ENCODE peak calls at places on chromosomes 7 and 10, in seven cellular contexts. One of them, this sample, is unnamed.

GRCh38 chr10:124356706-124357582 is 61.8 kb downstream of the OAT start:
- DNase-seq in EL: no peak
- DNase-seq in AG10803: no peak
- DNase-seq in GM20000: no peak
- DNase-seq in left ventricle myocardium inferior: no peak
- DNase-seq in head of caudate nucleus: no peak
- DNase-seq in activated naive CD8-positive, alpha-beta T cell treated with anti-CD3 and anti-CD28 coated beads, Interleukin-2, amount 10 ng/mL, durations not matched to agents 7 days and 5 days: no peak
- DNase-seq in this sample: no peak

GRCh38 chr10:130560573-130560972 is 424.4 kb downstream of the GLRX3 start:
- DNase-seq in EL: no peak
- DNase-seq in AG10803: no peak
- DNase-seq in GM20000: no peak
- DNase-seq in left ventricle myocardium inferior: no peak
- DNase-seq in head of caudate nucleus: no peak
- DNase-seq in activated naive CD8-positive, alpha-beta T cell treated with anti-CD3 and anti-CD28 coated beads, Interleukin-2, amount 10 ng/mL, durations not matched to agents 7 days and 5 days: no peak
- DNase-seq in this sample: no peak

GRCh38 chr10:91054325-91054724 is 133.4 kb upstream of the ANKRD1 start:
- DNase-seq in EL: peak
- DNase-seq in AG10803: peak
- DNase-seq in GM20000: no peak
- DNase-seq in left ventricle myocardium inferior: no peak
- DNase-seq in head of caudate nucleus: no peak
- DNase-seq in activated naive CD8-positive, alpha-beta T cell treated with anti-CD3 and anti-CD28 coated beads, Interleukin-2, amount 10 ng/mL, durations not matched to agents 7 days and 5 days: no peak
- DNase-seq in this sample: no peak

GRCh38 chr7:158109364-158110033 is 478.1 kb downstream of the PTPRN2 start:
- DNase-seq in EL: peak
- DNase-seq in AG10803: no peak
- DNase-seq in GM20000: no peak
- DNase-seq in left ventricle myocardium inferior: no peak
- DNase-seq in head of caudate nucleus: no peak
- DNase-seq in activated naive CD8-positive, alpha-beta T cell treated with anti-CD3 and anti-CD28 coated beads, Interleukin-2, amount 10 ng/mL, durations not matched to agents 7 days and 5 days: no peak
- DNase-seq in this sample: no peak

GRCh38 chr7:88224596-88225275 is 4.9 kb upstream of the SRI start:
- DNase-seq in EL: peak
- DNase-seq in AG10803: peak
- DNase-seq in GM20000: no peak
- DNase-seq in left ventricle myocardium inferior: no peak
- DNase-seq in head of caudate nucleus: no peak
- DNase-seq in activated naive CD8-positive, alpha-beta T cell treated with anti-CD3 and anti-CD28 coated beads, Interleukin-2, amount 10 ng/mL, durations not matched to agents 7 days and 5 days: no peak
- DNase-seq in this sample: no peak

GRCh38 chr10:8289186-8289924 is 234.9 kb downstream of the GATA3 start:
- DNase-seq in EL: no peak
- DNase-seq in AG10803: no peak
- DNase-seq in GM20000: no peak
- DNase-seq in left ventricle myocardium inferior: no peak
- DNase-seq in head of caudate nucleus: no peak
- DNase-seq in activated naive CD8-positive, alpha-beta T cell treated with anti-CD3 and anti-CD28 coated beads, Interleukin-2, amount 10 ng/mL, durations not matched to agents 7 days and 5 days: no peak
- DNase-seq in this sample: no peak

GRCh38 chr10:3867454-3868273 is 82.7 kb upstream of the KLF6 start:
- DNase-seq in EL: no peak
- DNase-seq in AG10803: no peak
- DNase-seq in GM20000: no peak
- DNase-seq in left ventricle myocardium inferior: no peak
- DNase-seq in head of caudate nucleus: no peak
- DNase-seq in activated naive CD8-positive, alpha-beta T cell treated with anti-CD3 and anti-CD28 coated beads, Interleukin-2, amount 10 ng/mL, durations not matched to agents 7 days and 5 days: no peak
- DNase-seq in this sample: no peak

GRCh38 chr10:87915989-87916388 is 52.6 kb downstream of the PTEN start:
- DNase-seq in EL: peak
- DNase-seq in AG10803: no peak
- DNase-seq in GM20000: no peak
- DNase-seq in left ventricle myocardium inferior: no peak
- DNase-seq in head of caudate nucleus: no peak
- DNase-seq in activated naive CD8-positive, alpha-beta T cell treated with anti-CD3 and anti-CD28 coated beads, Interleukin-2, amount 10 ng/mL, durations not matched to agents 7 days and 5 days: no peak
- DNase-seq in this sample: no peak

GRCh38 chr10:93458821-93459257 is 23.3 kb downstream of the MYOF start:
- DNase-seq in EL: peak
- DNase-seq in AG10803: peak
- DNase-seq in GM20000: no peak
- DNase-seq in left ventricle myocardium inferior: peak
- DNase-seq in head of caudate nucleus: no peak
- DNase-seq in activated naive CD8-positive, alpha-beta T cell treated with anti-CD3 and anti-CD28 coated beads, Interleukin-2, amount 10 ng/mL, durations not matched to agents 7 days and 5 days: no peak
- DNase-seq in this sample: no peak

GRCh38 chr7:28784166-28784870 is 173.8 kb downstream of the TRIL start:
- DNase-seq in EL: no peak
- DNase-seq in AG10803: peak
- DNase-seq in GM20000: no peak
- DNase-seq in left ventricle myocardium inferior: no peak
- DNase-seq in head of caudate nucleus: no peak
- DNase-seq in activated naive CD8-positive, alpha-beta T cell treated with anti-CD3 and anti-CD28 coated beads, Interleukin-2, amount 10 ng/mL, durations not matched to agents 7 days and 5 days: no peak
- DNase-seq in this sample: no peak

GRCh38 chr7:139099181-139099947 is 10.2 kb downstream of the ZC3HAV1 start:
- DNase-seq in EL: no peak
- DNase-seq in AG10803: peak
- DNase-seq in GM20000: no peak
- DNase-seq in left ventricle myocardium inferior: no peak
- DNase-seq in head of caudate nucleus: no peak
- DNase-seq in activated naive CD8-positive, alpha-beta T cell treated with anti-CD3 and anti-CD28 coated beads, Interleukin-2, amount 10 ng/mL, durations not matched to agents 7 days and 5 days: no peak
- DNase-seq in this sample: no peak

GRCh38 chr7:102125127-102125561 is 161.5 kb upstream of the SH2B2 start:
- DNase-seq in EL: peak
- DNase-seq in AG10803: peak
- DNase-seq in GM20000: peak
- DNase-seq in left ventricle myocardium inferior: peak
- DNase-seq in head of caudate nucleus: no peak
- DNase-seq in activated naive CD8-positive, alpha-beta T cell treated with anti-CD3 and anti-CD28 coated beads, Interleukin-2, amount 10 ng/mL, durations not matched to agents 7 days and 5 days: no peak
- DNase-seq in this sample: no peak

GRCh38 chr10:125840955-125841354 is 17.6 kb downstream of the BCCIP start:
- DNase-seq in EL: peak
- DNase-seq in AG10803: no peak
- DNase-seq in GM20000: no peak
- DNase-seq in left ventricle myocardium inferior: no peak
- DNase-seq in head of caudate nucleus: no peak
- DNase-seq in activated naive CD8-positive, alpha-beta T cell treated with anti-CD3 and anti-CD28 coated beads, Interleukin-2, amount 10 ng/mL, durations not matched to agents 7 days and 5 days: no peak
- DNase-seq in this sample: no peak

GRCh38 chr10:43128958-43129706 is 9.1 kb upstream of the CSGALNACT2 start:
- DNase-seq in EL: peak
- DNase-seq in AG10803: peak
- DNase-seq in GM20000: peak
- DNase-seq in left ventricle myocardium inferior: no peak
- DNase-seq in head of caudate nucleus: no peak
- DNase-seq in activated naive CD8-positive, alpha-beta T cell treated with anti-CD3 and anti-CD28 coated beads, Interleukin-2, amount 10 ng/mL, durations not matched to agents 7 days and 5 days: no peak
- DNase-seq in this sample: no peak

GRCh38 chr10:31320179-31320597 is 1.2 kb downstream of the ZEB1 start:
- DNase-seq in EL: peak
- DNase-seq in AG10803: no peak
- DNase-seq in GM20000: peak
- DNase-seq in left ventricle myocardium inferior: peak
- DNase-seq in head of caudate nucleus: peak
- DNase-seq in activated naive CD8-positive, alpha-beta T cell treated with anti-CD3 and anti-CD28 coated beads, Interleukin-2, amount 10 ng/mL, durations not matched to agents 7 days and 5 days: peak
- DNase-seq in this sample: peak

GRCh38 chr7:23246540-23246939 is at the start of gene GPNMB:
- DNase-seq in EL: peak
- DNase-seq in AG10803: peak
- DNase-seq in GM20000: no peak
- DNase-seq in left ventricle myocardium inferior: no peak
- DNase-seq in head of caudate nucleus: no peak
- DNase-seq in activated naive CD8-positive, alpha-beta T cell treated with anti-CD3 and anti-CD28 coated beads, Interleukin-2, amount 10 ng/mL, durations not matched to agents 7 days and 5 days: no peak
- DNase-seq in this sample: no peak

GRCh38 chr7:92750440-92750839 is 85.9 kb downstream of the CDK6 start:
- DNase-seq in EL: no peak
- DNase-seq in AG10803: no peak
- DNase-seq in GM20000: no peak
- DNase-seq in left ventricle myocardium inferior: no peak
- DNase-seq in head of caudate nucleus: no peak
- DNase-seq in activated naive CD8-positive, alpha-beta T cell treated with anti-CD3 and anti-CD28 coated beads, Interleukin-2, amount 10 ng/mL, durations not matched to agents 7 days and 5 days: no peak
- DNase-seq in this sample: no peak

GRCh38 chr7:26658080-26658697 is 206.2 kb downstream of the SKAP2 start:
- DNase-seq in EL: no peak
- DNase-seq in AG10803: no peak
- DNase-seq in GM20000: no peak
- DNase-seq in left ventricle myocardium inferior: no peak
- DNase-seq in head of caudate nucleus: no peak
- DNase-seq in activated naive CD8-positive, alpha-beta T cell treated with anti-CD3 and anti-CD28 coated beads, Interleukin-2, amount 10 ng/mL, durations not matched to agents 7 days and 5 days: no peak
- DNase-seq in this sample: no peak

GRCh38 chr7:72622532-72622931 is 205.5 kb downstream of the TYW1B start:
- DNase-seq in EL: no peak
- DNase-seq in AG10803: no peak
- DNase-seq in GM20000: no peak
- DNase-seq in left ventricle myocardium inferior: no peak
- DNase-seq in head of caudate nucleus: no peak
- DNase-seq in activated naive CD8-positive, alpha-beta T cell treated with anti-CD3 and anti-CD28 coated beads, Interleukin-2, amount 10 ng/mL, durations not matched to agents 7 days and 5 days: no peak
- DNase-seq in this sample: no peak

GRCh38 chr7:104890216-104890615 is 123.8 kb upstream of the KMT2E start:
- DNase-seq in EL: no peak
- DNase-seq in AG10803: no peak
- DNase-seq in GM20000: no peak
- DNase-seq in left ventricle myocardium inferior: no peak
- DNase-seq in head of caudate nucleus: no peak
- DNase-seq in activated naive CD8-positive, alpha-beta T cell treated with anti-CD3 and anti-CD28 coated beads, Interleukin-2, amount 10 ng/mL, durations not matched to agents 7 days and 5 days: no peak
- DNase-seq in this sample: no peak

GRCh38 chr7:78523903-78524302 is 725.3 kb downstream of the PHTF2 start:
- DNase-seq in EL: no peak
- DNase-seq in AG10803: no peak
- DNase-seq in GM20000: no peak
- DNase-seq in left ventricle myocardium inferior: no peak
- DNase-seq in head of caudate nucleus: no peak
- DNase-seq in activated naive CD8-positive, alpha-beta T cell treated with anti-CD3 and anti-CD28 coated beads, Interleukin-2, amount 10 ng/mL, durations not matched to agents 7 days and 5 days: no peak
- DNase-seq in this sample: no peak

GRCh38 chr7:30929686-30930085 is 18.0 kb downstream of the AQP1 start:
- DNase-seq in EL: no peak
- DNase-seq in AG10803: no peak
- DNase-seq in GM20000: no peak
- DNase-seq in left ventricle myocardium inferior: no peak
- DNase-seq in head of caudate nucleus: peak
- DNase-seq in activated naive CD8-positive, alpha-beta T cell treated with anti-CD3 and anti-CD28 coated beads, Interleukin-2, amount 10 ng/mL, durations not matched to agents 7 days and 5 days: no peak
- DNase-seq in this sample: no peak

GRCh38 chr7:84490661-84491060 is 296.1 kb upstream of the SEMA3A start:
- DNase-seq in EL: peak
- DNase-seq in AG10803: peak
- DNase-seq in GM20000: no peak
- DNase-seq in left ventricle myocardium inferior: no peak
- DNase-seq in head of caudate nucleus: no peak
- DNase-seq in activated naive CD8-positive, alpha-beta T cell treated with anti-CD3 and anti-CD28 coated beads, Interleukin-2, amount 10 ng/mL, durations not matched to agents 7 days and 5 days: no peak
- DNase-seq in this sample: no peak

GRCh38 chr7:114182837-114183236 is 231.8 kb upstream of the FOXP2 start:
- DNase-seq in EL: no peak
- DNase-seq in AG10803: no peak
- DNase-seq in GM20000: no peak
- DNase-seq in left ventricle myocardium inferior: no peak
- DNase-seq in head of caudate nucleus: no peak
- DNase-seq in activated naive CD8-positive, alpha-beta T cell treated with anti-CD3 and anti-CD28 coated beads, Interleukin-2, amount 10 ng/mL, durations not matched to agents 7 days and 5 days: no peak
- DNase-seq in this sample: no peak

GRCh38 chr10:70191906-70192305 is 21.6 kb upstream of the SAR1A start:
- DNase-seq in EL: peak
- DNase-seq in AG10803: peak
- DNase-seq in GM20000: no peak
- DNase-seq in left ventricle myocardium inferior: no peak
- DNase-seq in head of caudate nucleus: no peak
- DNase-seq in activated naive CD8-positive, alpha-beta T cell treated with anti-CD3 and anti-CD28 coated beads, Interleukin-2, amount 10 ng/mL, durations not matched to agents 7 days and 5 days: no peak
- DNase-seq in this sample: no peak

GRCh38 chr10:126288547-126289493 is 99.5 kb downstream of the ADAM12 start:
- DNase-seq in EL: no peak
- DNase-seq in AG10803: no peak
- DNase-seq in GM20000: no peak
- DNase-seq in left ventricle myocardium inferior: no peak
- DNase-seq in head of caudate nucleus: no peak
- DNase-seq in activated naive CD8-positive, alpha-beta T cell treated with anti-CD3 and anti-CD28 coated beads, Interleukin-2, amount 10 ng/mL, durations not matched to agents 7 days and 5 days: no peak
- DNase-seq in this sample: no peak

GRCh38 chr10:118940386-118940785 is 89.1 kb upstream of the NANOS1 start:
- DNase-seq in EL: peak
- DNase-seq in AG10803: no peak
- DNase-seq in GM20000: no peak
- DNase-seq in left ventricle myocardium inferior: no peak
- DNase-seq in head of caudate nucleus: no peak
- DNase-seq in activated naive CD8-positive, alpha-beta T cell treated with anti-CD3 and anti-CD28 coated beads, Interleukin-2, amount 10 ng/mL, durations not matched to agents 7 days and 5 days: no peak
- DNase-seq in this sample: no peak

GRCh38 chr10:66505003-66505707 is 420.7 kb upstream of the LRRTM3 start:
- DNase-seq in EL: peak
- DNase-seq in AG10803: no peak
- DNase-seq in GM20000: no peak
- DNase-seq in left ventricle myocardium inferior: no peak
- DNase-seq in head of caudate nucleus: no peak
- DNase-seq in activated naive CD8-positive, alpha-beta T cell treated with anti-CD3 and anti-CD28 coated beads, Interleukin-2, amount 10 ng/mL, durations not matched to agents 7 days and 5 days: no peak
- DNase-seq in this sample: no peak

GRCh38 chr10:132539894-132540293 is 2.3 kb downstream of the INPP5A start:
- DNase-seq in EL: peak
- DNase-seq in AG10803: peak
- DNase-seq in GM20000: no peak
- DNase-seq in left ventricle myocardium inferior: no peak
- DNase-seq in head of caudate nucleus: no peak
- DNase-seq in activated naive CD8-positive, alpha-beta T cell treated with anti-CD3 and anti-CD28 coated beads, Interleukin-2, amount 10 ng/mL, durations not matched to agents 7 days and 5 days: no peak
- DNase-seq in this sample: no peak

GRCh38 chr7:45026984-45027773 is 27.2 kb downstream of the CCM2 start:
- DNase-seq in EL: peak
- DNase-seq in AG10803: peak
- DNase-seq in GM20000: peak
- DNase-seq in left ventricle myocardium inferior: no peak
- DNase-seq in head of caudate nucleus: no peak
- DNase-seq in activated naive CD8-positive, alpha-beta T cell treated with anti-CD3 and anti-CD28 coated beads, Interleukin-2, amount 10 ng/mL, durations not matched to agents 7 days and 5 days: peak
- DNase-seq in this sample: no peak

GRCh38 chr7:76282344-76283253 is 19.9 kb upstream of the HSPB1 start:
- DNase-seq in EL: no peak
- DNase-seq in AG10803: no peak
- DNase-seq in GM20000: peak
- DNase-seq in left ventricle myocardium inferior: no peak
- DNase-seq in head of caudate nucleus: no peak
- DNase-seq in activated naive CD8-positive, alpha-beta T cell treated with anti-CD3 and anti-CD28 coated beads, Interleukin-2, amount 10 ng/mL, durations not matched to agents 7 days and 5 days: peak
- DNase-seq in this sample: no peak

GRCh38 chr10:21449288-21449966 is 76.1 kb downstream of the SKIDA1 start:
- DNase-seq in EL: no peak
- DNase-seq in AG10803: no peak
- DNase-seq in GM20000: no peak
- DNase-seq in left ventricle myocardium inferior: no peak
- DNase-seq in head of caudate nucleus: no peak
- DNase-seq in activated naive CD8-positive, alpha-beta T cell treated with anti-CD3 and anti-CD28 coated beads, Interleukin-2, amount 10 ng/mL, durations not matched to agents 7 days and 5 days: no peak
- DNase-seq in this sample: no peak

GRCh38 chr7:30727061-30727945 is 24.6 kb upstream of the INMT start:
- DNase-seq in EL: no peak
- DNase-seq in AG10803: peak
- DNase-seq in GM20000: no peak
- DNase-seq in left ventricle myocardium inferior: no peak
- DNase-seq in head of caudate nucleus: no peak
- DNase-seq in activated naive CD8-positive, alpha-beta T cell treated with anti-CD3 and anti-CD28 coated beads, Interleukin-2, amount 10 ng/mL, durations not matched to agents 7 days and 5 days: peak
- DNase-seq in this sample: no peak

GRCh38 chr10:82934429-82934828 is 1059.4 kb downstream of the NRG3 start:
- DNase-seq in EL: no peak
- DNase-seq in AG10803: no peak
- DNase-seq in GM20000: no peak
- DNase-seq in left ventricle myocardium inferior: no peak
- DNase-seq in head of caudate nucleus: no peak
- DNase-seq in activated naive CD8-positive, alpha-beta T cell treated with anti-CD3 and anti-CD28 coated beads, Interleukin-2, amount 10 ng/mL, durations not matched to agents 7 days and 5 days: no peak
- DNase-seq in this sample: no peak

GRCh38 chr7:74544706-74545469 is 91.2 kb downstream of the GTF2IRD1 start:
- DNase-seq in EL: peak
- DNase-seq in AG10803: peak
- DNase-seq in GM20000: no peak
- DNase-seq in left ventricle myocardium inferior: no peak
- DNase-seq in head of caudate nucleus: no peak
- DNase-seq in activated naive CD8-positive, alpha-beta T cell treated with anti-CD3 and anti-CD28 coated beads, Interleukin-2, amount 10 ng/mL, durations not matched to agents 7 days and 5 days: no peak
- DNase-seq in this sample: no peak